ENCODE peak calls at places on chromosome 20, in eight cellular contexts. W is breast epithelium, Z is A549, F is PC-9, A is ascending aorta, N is upper lobe of left lung, S is gastrocnemius medialis, I is heart left ventricle. Q is an unnamed sample. For H3K4me1, the result is how much of the 10 kb centered on the place peaks cover.

GRCh38 chr20:59322813-59323469 is 22.5 kb downstream of the EDN3 start:
- DNase-seq in S (no peak), W (no peak), Z (no peak), N (no peak), I (no peak), F (no peak), A (no peak), Q (no peak)

GRCh38 chr20:48623176-48623905 is 204.5 kb downstream of the PREX1 start:
- DNase-seq in I (no peak), W (no peak), N (no peak), F (no peak), S (no peak), Z (no peak), A (no peak), Q (no peak)

GRCh38 chr20:37902504-37903313 is at the start of gene VSTM2L:
- DNase-seq in A (no peak), I (peak), N (peak), Z (peak), F (no peak), W (no peak), S (no peak), Q (peak)

GRCh38 chr20:23178806-23179205 is 92.7 kb upstream of the CD93 start:
- DNase-seq in F (no peak), N (no peak), W (no peak), I (peak), Z (no peak), A (no peak), S (peak), Q (no peak)

GRCh38 chr20:7497985-7498384 is 442.3 kb downstream of the HAO1 start:
- DNase-seq in S (no peak), I (no peak), A (no peak), N (no peak), Z (peak), W (no peak), F (peak), Q (no peak)

GRCh38 chr20:35773154-35773751 is 1.4 kb downstream of the PHF20 start:
- DNase-seq in A (no peak), N (no peak), Z (peak), W (peak), F (no peak), S (no peak), I (no peak), Q (no peak)

GRCh38 chr20:22411568-22412450 is 172.6 kb downstream of the FOXA2 start:
- DNase-seq in F (no peak), N (no peak), I (peak), S (no peak), W (no peak), Z (peak), A (no peak), Q (peak)

GRCh38 chr20:50373674-50374286 is 136.4 kb upstream of the PTPN1 start:
- DNase-seq in I (no peak), S (no peak), W (no peak), A (no peak), F (peak), N (no peak), Z (peak), Q (no peak)

GRCh38 chr20:59042151-59042795 is at the start of gene PRELID3B:
- DNase-seq in I (peak), Z (peak), A (no peak), S (peak), F (peak), W (no peak), N (no peak), Q (no peak)

GRCh38 chr20:61534346-61534745 is 282.3 kb downstream of the CDH4 start:
- DNase-seq in Z (no peak), I (no peak), W (no peak), A (no peak), N (no peak), S (no peak), F (no peak), Q (no peak)

GRCh38 chr20:53735536-53736050 is 142.0 kb upstream of the ZNF217 start:
- DNase-seq in F (peak), W (no peak), I (no peak), A (no peak), S (no peak), Z (peak), N (no peak), Q (no peak)

GRCh38 chr20:23143986-23144695 is 58.0 kb upstream of the CD93 start:
- DNase-seq in W (no peak), I (peak), N (no peak), F (peak), A (no peak), Z (no peak), S (no peak), Q (no peak)

GRCh38 chr20:5835234-5835845 is 85.1 kb downstream of the SHLD1 start:
- DNase-seq in W (no peak), I (peak), S (no peak), F (peak), A (no peak), Z (peak), N (no peak), Q (no peak)

GRCh38 chr20:60481051-60481741 is 523.0 kb downstream of the CDH26 start:
- DNase-seq in N (no peak), W (no peak), S (no peak), Z (no peak), A (no peak), I (no peak), F (no peak), Q (no peak)

GRCh38 chr20:19995220-19995863 is 21.8 kb upstream of the NAA20 start:
- DNase-seq in Z (peak), S (no peak), F (no peak), A (no peak), W (no peak), N (no peak), I (no peak), Q (no peak)

GRCh38 chr20:8200220-8200619 is 68.2 kb downstream of the PLCB1 start:
- DNase-seq in F (no peak), A (no peak), S (no peak), Z (no peak), I (no peak), N (no peak), W (no peak), Q (no peak)

GRCh38 chr20:7765221-7765620 is 175.0 kb downstream of the HAO1 start:
- DNase-seq in Z (no peak), A (no peak), I (no peak), W (no peak), S (no peak), F (no peak), N (no peak), Q (no peak)

GRCh38 chr20:20649945-20650344 is 62.5 kb downstream of the RALGAPA2 start:
- DNase-seq in S (no peak), N (no peak), F (no peak), A (no peak), I (no peak), Z (no peak), W (no peak), Q (no peak)

GRCh38 chr20:43925215-43925614 is 10.6 kb downstream of the TOX2 start:
- DNase-seq in N (no peak), I (no peak), Z (no peak), F (no peak), S (no peak), W (no peak), A (no peak), Q (no peak)

GRCh38 chr20:38766071-38766470 is 17.8 kb downstream of the ACTR5 start:
- DNase-seq in A (no peak), Z (no peak), W (no peak), N (no peak), S (no peak), I (no peak), F (no peak), Q (no peak)

GRCh38 chr20:408843-409696 is 971 bp downstream of the RBCK1 start:
- DNase-seq in S (no peak), N (no peak), W (no peak), I (peak), F (no peak), Z (no peak), A (no peak), Q (no peak)

GRCh38 chr20:9028419-9028818 is 40.5 kb upstream of the PLCB4 start:
- DNase-seq in I (no peak), S (no peak), N (no peak), Z (no peak), W (no peak), A (no peak), F (no peak), Q (no peak)

GRCh38 chr20:9912858-9913434 is 74.1 kb upstream of the PAK5 start:
- DNase-seq in A (no peak), N (no peak), W (peak), Z (peak), F (no peak), I (peak), S (no peak), Q (peak)

GRCh38 chr20:14478126-14478525 is 140.7 kb upstream of the FLRT3 start:
- DNase-seq in N (no peak), F (no peak), A (no peak), Z (no peak), W (no peak), S (no peak), I (no peak), Q (no peak)

GRCh38 chr20:4661191-4661590 is 60.5 kb upstream of the PRND start:
- DNase-seq in W (no peak), S (no peak), A (no peak), Z (no peak), F (no peak), I (no peak), N (no peak), Q (no peak)

GRCh38 chr20:51318058-51318960 is 224.2 kb downstream of the NFATC2 start:
- DNase-seq in A (no peak), W (no peak), F (no peak), I (no peak), Z (peak), N (peak), S (no peak), Q (no peak)

GRCh38 chr20:35616465-35617396 is 1.1 kb downstream of the SPAG4 start:
- DNase-seq in F (peak), A (peak), W (peak), S (peak), N (peak), I (peak), Z (peak), Q (peak)

GRCh38 chr20:2279245-2279779 is 16.5 kb upstream of the TGM3 start:
- DNase-seq in F (no peak), Z (no peak), S (no peak), I (no peak), A (no peak), N (no peak), W (no peak), Q (no peak)

GRCh38 chr20:5630071-5630470 is 120.1 kb upstream of the SHLD1 start:
- DNase-seq in S (no peak), N (no peak), A (no peak), F (no peak), W (no peak), Z (no peak), I (no peak), Q (no peak)

GRCh38 chr20:51767867-51768758 is at the start of gene ATP9A:
- DNase-seq in F (no peak), S (peak), A (no peak), W (no peak), I (peak), N (peak), Z (no peak), Q (peak)

GRCh38 chr20:21189761-21190523 is 64.1 kb downstream of the KIZ start:
- DNase-seq in A (no peak), W (no peak), I (no peak), Z (no peak), F (no peak), N (no peak), S (no peak), Q (no peak)

GRCh38 chr20:59145247-59145925 is 18.2 kb upstream of the ZNF831 start:
- DNase-seq in I (no peak), S (no peak), A (no peak), Z (no peak), W (no peak), F (no peak), N (no peak), Q (no peak)

GRCh38 chr20:22491188-22491500 is 93.2 kb downstream of the FOXA2 start:
- DNase-seq in F (no peak), A (no peak), N (peak), I (no peak), S (no peak), Z (no peak), W (no peak), Q (no peak)

GRCh38 chr20:17648306-17648646 is 33.8 kb downstream of the RRBP1 start:
- DNase-seq in I (peak), Z (no peak), W (no peak), N (no peak), S (no peak), A (no peak), F (no peak), Q (no peak)

GRCh38 chr20:17650816-17651760 is 31.0 kb downstream of the RRBP1 start:
- DNase-seq in W (no peak), S (no peak), N (no peak), F (no peak), A (no peak), I (peak), Z (no peak), Q (peak)

GRCh38 chr20:17650301-17650761 is 31.7 kb downstream of the RRBP1 start:
- DNase-seq in F (no peak), W (no peak), I (peak), A (no peak), N (no peak), Z (no peak), S (no peak), Q (peak)

GRCh38 chr20:17647391-17648305 is 34.4 kb downstream of the RRBP1 start:
- DNase-seq in N (no peak), I (peak), A (no peak), S (peak), W (no peak), F (no peak), Z (no peak), Q (peak)

GRCh38 chr20:17648782-17649730 is 33.0 kb downstream of the RRBP1 start:
- DNase-seq in Z (peak), F (no peak), S (peak), N (no peak), A (no peak), I (peak), W (no peak), Q (peak)
- H3K4me1 ChIP-seq in Z (under half), F (under half), S (under half), N (half or more), A (under half), I (under half), W (under half), Q (under half)

DNA sequence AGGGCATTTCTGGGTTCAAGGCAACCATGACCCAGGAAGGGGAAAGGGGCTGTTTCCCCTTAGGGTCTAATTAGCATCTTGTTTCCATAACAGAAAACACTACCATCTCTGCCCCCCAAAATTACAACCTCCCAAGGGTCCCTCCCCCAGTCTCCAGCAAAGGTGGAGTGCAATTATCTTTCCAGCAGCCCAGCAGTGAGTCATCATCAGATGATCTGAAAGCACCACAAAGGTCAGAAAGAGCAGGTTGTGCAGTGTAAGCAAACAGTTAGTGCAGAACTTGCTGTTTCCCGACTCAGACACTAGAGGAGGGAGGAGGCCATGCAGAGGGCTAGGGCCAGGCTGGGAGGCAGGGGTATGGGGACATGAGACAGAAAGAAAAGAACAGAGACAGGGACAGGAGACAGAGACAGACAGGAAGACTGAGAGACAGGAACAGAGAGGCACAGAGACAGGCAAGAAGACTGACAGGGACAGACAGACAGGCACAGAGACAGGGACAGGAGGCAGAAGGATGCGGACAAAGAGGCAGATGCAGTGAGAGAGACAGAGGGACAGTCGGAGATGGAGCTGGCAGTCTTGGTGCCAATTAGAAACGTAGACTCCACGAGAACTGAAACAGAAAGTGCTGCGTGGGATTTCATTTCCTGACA is 62.5 kb downstream of the PYGB start:
- DNase-seq in I (no peak), A (peak), Z (peak), S (peak), N (no peak), F (peak), W (peak), Q (peak)
- TF ChIP-seq CTCF in I (no peak), A (peak), Z (peak), S (peak), N (peak), F (peak), W (peak), Q (peak)

GRCh38 chr20:45308078-45308778 is at the start of gene MATN4:
- DNase-seq in S (no peak), W (no peak), Z (no peak), N (peak), A (no peak), F (no peak), I (no peak), Q (no peak)
- H3K4me1 ChIP-seq in S (under half), W (under half), Z (under half), N (under half), A (under half), F (under half), I (under half), Q (under half)

DNA sequence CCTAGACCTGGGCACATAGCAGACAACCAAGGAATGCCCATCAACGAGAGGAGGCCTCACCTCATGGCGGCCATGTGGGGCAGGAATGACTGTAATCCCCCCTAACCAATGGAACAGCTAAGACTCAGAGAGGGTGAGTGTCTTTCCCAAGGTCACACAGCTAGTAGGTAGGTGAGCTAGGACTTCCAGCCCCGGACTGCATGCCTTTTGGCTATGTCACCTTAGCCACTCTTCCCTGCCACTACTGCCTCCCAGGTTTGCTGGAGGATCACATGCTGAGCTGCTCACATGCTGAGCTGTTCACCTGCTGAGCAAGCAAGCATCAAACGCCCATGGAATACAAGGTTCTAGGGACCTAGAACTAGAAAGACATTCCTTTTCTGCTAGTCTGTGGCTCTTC is 188.5 kb upstream of the PMEPA1 start:
- DNase-seq in N (no peak), W (no peak), Z (no peak), S (no peak), I (no peak), F (no peak), A (no peak), Q (no peak)
- TF ChIP-seq CTCF in N (no peak), W (no peak), Z (no peak), S (no peak), I (no peak), F (no peak), A (no peak), Q (no peak)

GRCh38 chr20:62769346-62770071 is 26.8 kb upstream of the MRGBP start:
- DNase-seq in W (no peak), F (no peak), Z (no peak), N (peak), S (no peak), I (peak), A (no peak), Q (no peak)

GRCh38 chr20:62770111-62770910 is 26.0 kb upstream of the MRGBP start:
- DNase-seq in F (no peak), N (peak), I (peak), W (no peak), S (no peak), Z (no peak), A (no peak), Q (no peak)

GRCh38 chr20:62768234-62768814 is 27.9 kb upstream of the MRGBP start:
- DNase-seq in S (no peak), W (no peak), Z (no peak), F (no peak), A (no peak), I (peak), N (peak), Q (no peak)

GRCh38 chr20:62770916-62771315 is 25.4 kb upstream of the MRGBP start:
- DNase-seq in I (peak), F (no peak), W (no peak), S (no peak), A (no peak), N (peak), Z (no peak), Q (no peak)

GRCh38 chr20:62768815-62769287 is 27.4 kb upstream of the MRGBP start:
- DNase-seq in I (peak), S (no peak), F (peak), Z (no peak), W (no peak), A (no peak), N (peak), Q (no peak)
- H3K4me1 ChIP-seq in I (under half), S (under half), F (half or more), Z (under half), W (under half), A (under half), N (under half), Q (under half)

Q was measured in uterus.